ENCODE peak calls at places on chromosomes 5 and 9, in seven cellular contexts. U, Y, S, R, H, I and J are unnamed samples. For H3K9me3, the result is how much of the 10 kb centered on the place peaks cover.

GRCh38 chr5:14593326-14594036 is 11.9 kb downstream of the OTULINL start:
- DNase-seq in R (no peak), Y (no peak), H (no peak), I (no peak), S (no peak), U (no peak), J (no peak)

GRCh38 chr5:5270958-5271605 is 131.0 kb downstream of the ADAMTS16 start:
- DNase-seq in Y (peak), U (peak), R (peak), I (no peak), S (peak), H (peak), J (peak)

GRCh38 chr5:42898760-42899159 is 87.1 kb upstream of the SELENOP start:
- DNase-seq in U (no peak), S (no peak), I (no peak), Y (no peak), H (no peak), R (no peak), J (no peak)

GRCh38 chr5:74641014-74641777 is 668 bp upstream of the ENC1 start:
- DNase-seq in H (peak), U (peak), I (peak), S (peak), R (peak), Y (peak), J (peak)

GRCh38 chr9:96014078-96014477 is 138.6 kb downstream of the ERCC6L2 start:
- DNase-seq in Y (no peak), H (no peak), S (no peak), I (no peak), U (no peak), R (peak), J (no peak)

GRCh38 chr9:32867601-32868204 is 84.4 kb downstream of the TMEM215 start:
- DNase-seq in R (no peak), Y (no peak), U (no peak), I (no peak), S (no peak), H (no peak), J (no peak)

GRCh38 chr9:132197315-132197714 is 35.5 kb downstream of the NTNG2 start:
- DNase-seq in Y (no peak), H (no peak), I (no peak), R (no peak), S (no peak), U (no peak), J (no peak)

GRCh38 chr9:131503626-131504465 is 1.1 kb downstream of the POMT1 start:
- DNase-seq in Y (peak), R (peak), I (peak), H (peak), S (no peak), U (no peak), J (no peak)

GRCh38 chr5:148599187-148599586 is 55.1 kb downstream of the HTR4 start:
- DNase-seq in Y (no peak), S (no peak), U (no peak), H (no peak), I (no peak), R (no peak), J (no peak)

GRCh38 chr5:72752909-72753308 is 63.6 kb upstream of the TNPO1 start:
- DNase-seq in U (no peak), S (no peak), R (no peak), I (no peak), Y (no peak), H (no peak), J (no peak)

GRCh38 chr9:91100878-91101450 is 260.8 kb downstream of the AUH start:
- DNase-seq in I (peak), Y (no peak), H (no peak), U (peak), S (peak), R (peak), J (no peak)

GRCh38 chr9:41229408-41230401 is 40.6 kb upstream of the ZNG1F start:
- DNase-seq in R (no peak), U (peak), H (peak), S (no peak), Y (peak), I (no peak), J (no peak)
- H3K9me3 ChIP-seq in R (under half), U (under half), H (under half), S (under half), Y (under half), I (under half), J (under half)

GRCh38 chr5:143707797-143708196 is 104.2 kb upstream of the HMHB1 start:
- DNase-seq in Y (no peak), I (no peak), S (no peak), H (no peak), R (no peak), U (no peak), J (no peak)

GRCh38 chr5:143701476-143701875 is 110.5 kb upstream of the HMHB1 start:
- DNase-seq in H (no peak), Y (no peak), I (no peak), S (no peak), R (no peak), U (no peak), J (no peak)

GRCh38 chr5:143705416-143705815 is 106.5 kb upstream of the HMHB1 start:
- DNase-seq in U (no peak), R (no peak), Y (no peak), S (no peak), H (no peak), I (no peak), J (no peak)

GRCh38 chr5:143700994-143701393 is 111.0 kb upstream of the HMHB1 start:
- DNase-seq in R (no peak), I (no peak), U (no peak), H (no peak), Y (no peak), S (no peak), J (no peak)

DNA sequence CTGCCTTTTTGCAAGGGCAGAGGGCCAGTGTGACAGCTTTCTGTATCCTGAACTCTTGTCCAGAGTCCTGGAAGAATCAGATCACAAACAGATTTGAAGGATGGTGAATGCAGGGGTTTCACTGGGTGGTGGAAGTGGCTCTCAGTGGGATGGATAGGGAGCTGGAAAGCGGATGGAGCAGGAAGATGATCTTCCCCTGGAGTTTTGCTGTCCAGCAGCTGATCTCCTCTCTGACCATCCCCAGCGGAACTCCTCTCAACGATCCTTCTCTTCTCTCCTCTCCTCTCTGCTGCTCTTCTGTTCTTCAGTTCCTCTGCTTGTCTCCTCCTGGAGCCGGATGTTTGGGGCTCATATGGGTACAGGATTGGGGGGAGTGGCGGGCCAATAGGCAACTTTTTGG is 108.3 kb upstream of the HMHB1 start:
- DNase-seq in S (no peak), H (no peak), Y (no peak), U (no peak), R (no peak), I (no peak), J (no peak)
- H3K9me3 ChIP-seq in S (under half), H (under half), Y (under half), U (under half), R (under half), I (under half), J (under half)

DNA sequence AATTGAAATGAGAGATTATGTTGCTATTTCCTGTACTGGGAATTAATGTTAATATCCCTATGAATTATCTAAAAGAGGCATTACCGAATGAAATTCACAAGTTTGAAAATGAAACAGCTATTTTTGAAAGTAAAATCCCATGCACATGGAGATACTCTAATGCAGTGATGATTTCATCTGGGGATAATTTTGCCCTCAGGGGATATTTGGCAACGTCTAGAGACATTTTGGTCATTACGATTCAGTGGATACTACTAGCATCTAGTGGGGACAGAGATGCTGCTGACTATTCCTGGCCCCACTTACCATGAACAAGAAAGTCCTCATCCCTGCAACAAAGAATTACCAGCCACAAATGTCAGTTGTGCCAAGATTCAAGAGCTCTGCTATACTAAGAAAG is 500.9 kb downstream of the EFNA5 start:
- DNase-seq in S (no peak), I (no peak), R (no peak), U (no peak), H (no peak), Y (no peak), J (no peak)
- H3K9me3 ChIP-seq in S (under half), I (under half), R (under half), U (under half), H (under half), Y (under half), J (under half)

DNA sequence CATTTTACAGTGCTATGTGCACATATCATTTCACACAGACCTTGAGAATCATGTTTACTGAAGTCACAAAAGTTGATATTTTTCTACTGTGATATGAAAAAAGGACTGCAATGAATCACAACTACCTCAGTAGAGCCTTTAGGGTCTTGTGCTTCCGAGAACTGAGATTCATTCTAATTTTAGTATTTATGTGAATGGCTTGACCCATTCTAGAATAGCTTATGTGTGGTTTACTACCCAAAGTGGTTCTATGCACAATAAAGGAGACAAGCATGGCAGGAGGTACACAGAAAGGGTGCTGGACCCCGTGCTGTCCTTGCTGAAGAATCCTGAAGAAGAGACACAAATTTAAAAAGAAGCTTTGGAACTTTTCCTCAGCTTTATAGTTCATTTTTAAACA is 28.2 kb downstream of the MEF2C start:
- DNase-seq in H (no peak), U (no peak), I (no peak), Y (no peak), R (no peak), S (no peak), J (no peak)
- H3K9me3 ChIP-seq in H (under half), U (under half), I (under half), Y (under half), R (under half), S (under half), J (under half)

GRCh38 chr9:99369327-99369722 is 147.2 kb downstream of the SEC61B start:
- DNase-seq in I (no peak), Y (no peak), R (no peak), H (no peak), S (no peak), U (no peak), J (no peak)

GRCh38 chr9:99373912-99374311 is 151.8 kb downstream of the SEC61B start:
- DNase-seq in S (no peak), Y (no peak), U (no peak), R (no peak), I (no peak), H (peak), J (no peak)

GRCh38 chr9:99368341-99369326 is 146.6 kb downstream of the SEC61B start:
- DNase-seq in R (peak), S (peak), I (peak), H (peak), U (peak), Y (no peak), J (no peak)

GRCh38 chr9:99375481-99375880 is 153.4 kb downstream of the SEC61B start:
- DNase-seq in Y (no peak), R (no peak), U (no peak), S (no peak), H (no peak), I (no peak), J (no peak)

GRCh38 chr9:99371376-99371775 is 149.3 kb downstream of the SEC61B start:
- DNase-seq in R (no peak), H (no peak), I (no peak), S (no peak), U (no peak), Y (no peak), J (no peak)
- H3K9me3 ChIP-seq in R (under half), H (under half), I (under half), S (under half), U (under half), Y (under half), J (under half)

GRCh38 chr9:13548556-13548955 is 269.1 kb upstream of the MPDZ start:
- DNase-seq in H (no peak), U (no peak), S (no peak), Y (no peak), R (no peak), I (no peak), J (no peak)
- H3K9me3 ChIP-seq in H (under half), U (under half), S (under half), Y (under half), R (under half), I (under half), J (under half)

DNA sequence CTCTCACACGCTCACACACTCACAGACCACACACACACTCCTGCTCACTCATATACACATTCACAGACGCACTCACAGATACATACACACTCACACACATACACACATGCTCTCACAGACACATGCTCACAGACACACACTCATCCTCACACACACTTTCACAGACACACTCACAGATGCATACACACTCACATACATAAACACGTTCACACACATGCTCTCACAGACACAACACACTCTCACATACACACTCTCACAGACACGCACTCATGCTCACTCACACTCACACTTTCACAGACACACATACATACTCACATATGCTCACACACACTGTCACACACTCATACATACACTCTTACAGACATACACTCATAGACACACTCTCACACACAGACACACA is 82.2 kb downstream of the IRX2 start:
- DNase-seq in S (no peak), Y (no peak), H (no peak), R (no peak), U (no peak), I (no peak), J (no peak)
- H3K9me3 ChIP-seq in S (under half), Y (under half), H (under half), R (under half), U (under half), I (under half), J (under half)

GRCh38 chr5:68928617-68929302 is 165.1 kb upstream of the SLC30A5 start:
- DNase-seq in U (no peak), Y (no peak), I (no peak), S (no peak), R (no peak), H (no peak), J (no peak)

GRCh38 chr5:68930139-68930538 is 163.7 kb upstream of the SLC30A5 start:
- DNase-seq in I (no peak), Y (no peak), S (no peak), H (no peak), R (no peak), U (no peak), J (no peak)

DNA sequence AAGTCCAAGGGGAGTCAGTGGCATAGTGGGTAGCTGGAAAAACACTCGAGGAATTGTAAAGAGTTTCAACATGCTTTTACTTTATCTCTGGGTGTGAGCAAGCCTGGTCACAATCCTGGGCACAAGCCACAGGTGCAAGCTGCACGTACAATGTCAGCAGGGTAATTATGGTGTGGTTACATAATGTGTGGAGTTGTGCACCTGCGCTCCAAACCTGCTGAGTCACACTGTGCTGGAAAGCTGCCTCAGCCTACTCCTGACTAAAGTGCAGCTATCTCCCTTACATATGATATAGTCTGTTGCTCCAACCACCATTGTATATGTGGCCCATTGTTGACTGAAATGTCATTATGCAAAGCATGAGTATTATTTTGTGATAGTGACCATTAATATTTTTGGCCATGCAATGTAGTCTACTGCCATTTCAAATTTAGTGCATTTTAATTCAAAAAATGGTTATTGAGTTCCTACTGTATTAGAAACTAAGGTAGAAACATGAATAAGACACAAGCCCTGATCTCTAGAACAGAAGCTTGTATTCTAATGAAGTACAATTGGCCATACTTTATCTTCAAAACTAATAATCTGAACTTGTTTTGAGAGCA is 160.9 kb upstream of the SLC30A5 start:
- DNase-seq in R (no peak), H (peak), S (no peak), U (no peak), I (peak), Y (no peak), J (no peak)
- H3K9me3 ChIP-seq in R (under half), H (under half), S (under half), U (under half), I (under half), Y (under half), J (under half)